ENCODE peak calls at places on chromosomes 3 and 15, in eight cellular contexts. One of them, this sample, is unnamed.

GRCh38 chr3:71160800-71161546 is 422.6 kb downstream of the FOXP1 start:
- DNase-seq in stomach: no peak
- DNase-seq in Kasumi-1: no peak
- DNase-seq in stimulated activated CD4-positive, alpha-beta T cell treated with anti-CD3 and anti-CD28 coated beads, Interleukin-4, amount 100 ng/mL, for 48 hours: no peak
- DNase-seq in upper lobe of right lung: no peak
- DNase-seq in GM23338: no peak
- DNase-seq in CD8-positive, alpha-beta T cell: no peak
- DNase-seq in CD4-positive, alpha-beta T cell: no peak
- DNase-seq in this sample: no peak

GRCh38 chr3:5258526-5258925 is 71.0 kb downstream of the EDEM1 start:
- DNase-seq in stomach: no peak
- DNase-seq in Kasumi-1: no peak
- DNase-seq in stimulated activated CD4-positive, alpha-beta T cell treated with anti-CD3 and anti-CD28 coated beads, Interleukin-4, amount 100 ng/mL, for 48 hours: no peak
- DNase-seq in upper lobe of right lung: no peak
- DNase-seq in GM23338: no peak
- DNase-seq in CD8-positive, alpha-beta T cell: no peak
- DNase-seq in CD4-positive, alpha-beta T cell: no peak
- DNase-seq in this sample: no peak

GRCh38 chr3:63343674-63344073 is 65.6 kb downstream of the SYNPR start:
- DNase-seq in stomach: peak
- DNase-seq in Kasumi-1: peak
- DNase-seq in stimulated activated CD4-positive, alpha-beta T cell treated with anti-CD3 and anti-CD28 coated beads, Interleukin-4, amount 100 ng/mL, for 48 hours: peak
- DNase-seq in upper lobe of right lung: no peak
- DNase-seq in GM23338: peak
- DNase-seq in CD8-positive, alpha-beta T cell: peak
- DNase-seq in CD4-positive, alpha-beta T cell: no peak
- DNase-seq in this sample: peak

GRCh38 chr15:28021281-28022039 is 77.7 kb downstream of the OCA2 start:
- DNase-seq in stomach: no peak
- DNase-seq in Kasumi-1: peak
- DNase-seq in stimulated activated CD4-positive, alpha-beta T cell treated with anti-CD3 and anti-CD28 coated beads, Interleukin-4, amount 100 ng/mL, for 48 hours: peak
- DNase-seq in upper lobe of right lung: peak
- DNase-seq in GM23338: peak
- DNase-seq in CD8-positive, alpha-beta T cell: no peak
- DNase-seq in CD4-positive, alpha-beta T cell: no peak
- DNase-seq in this sample: no peak

GRCh38 chr3:123779646-123780231 is 104.4 kb downstream of the MYLK start:
- DNase-seq in stomach: no peak
- DNase-seq in Kasumi-1: no peak
- DNase-seq in stimulated activated CD4-positive, alpha-beta T cell treated with anti-CD3 and anti-CD28 coated beads, Interleukin-4, amount 100 ng/mL, for 48 hours: no peak
- DNase-seq in upper lobe of right lung: no peak
- DNase-seq in GM23338: no peak
- DNase-seq in CD8-positive, alpha-beta T cell: no peak
- DNase-seq in CD4-positive, alpha-beta T cell: no peak
- DNase-seq in this sample: no peak

GRCh38 chr15:93066834-93067648 is 22.0 kb downstream of the RGMA start:
- DNase-seq in stomach: no peak
- DNase-seq in Kasumi-1: no peak
- DNase-seq in stimulated activated CD4-positive, alpha-beta T cell treated with anti-CD3 and anti-CD28 coated beads, Interleukin-4, amount 100 ng/mL, for 48 hours: no peak
- DNase-seq in upper lobe of right lung: no peak
- DNase-seq in GM23338: no peak
- DNase-seq in CD8-positive, alpha-beta T cell: no peak
- DNase-seq in CD4-positive, alpha-beta T cell: no peak
- DNase-seq in this sample: no peak

GRCh38 chr15:58793862-58794261 is 22.8 kb downstream of the MINDY2 start:
- DNase-seq in stomach: no peak
- DNase-seq in Kasumi-1: no peak
- DNase-seq in stimulated activated CD4-positive, alpha-beta T cell treated with anti-CD3 and anti-CD28 coated beads, Interleukin-4, amount 100 ng/mL, for 48 hours: no peak
- DNase-seq in upper lobe of right lung: peak
- DNase-seq in GM23338: peak
- DNase-seq in CD8-positive, alpha-beta T cell: no peak
- DNase-seq in CD4-positive, alpha-beta T cell: no peak
- DNase-seq in this sample: no peak

GRCh38 chr15:68502398-68502901 is 70.5 kb upstream of the ITGA11 start:
- DNase-seq in stomach: no peak
- DNase-seq in Kasumi-1: no peak
- DNase-seq in stimulated activated CD4-positive, alpha-beta T cell treated with anti-CD3 and anti-CD28 coated beads, Interleukin-4, amount 100 ng/mL, for 48 hours: no peak
- DNase-seq in upper lobe of right lung: no peak
- DNase-seq in GM23338: no peak
- DNase-seq in CD8-positive, alpha-beta T cell: no peak
- DNase-seq in CD4-positive, alpha-beta T cell: no peak
- DNase-seq in this sample: no peak

GRCh38 chr3:188605231-188605630 is 451.3 kb downstream of the LPP start:
- DNase-seq in stomach: no peak
- DNase-seq in Kasumi-1: no peak
- DNase-seq in stimulated activated CD4-positive, alpha-beta T cell treated with anti-CD3 and anti-CD28 coated beads, Interleukin-4, amount 100 ng/mL, for 48 hours: no peak
- DNase-seq in upper lobe of right lung: no peak
- DNase-seq in GM23338: no peak
- DNase-seq in CD8-positive, alpha-beta T cell: no peak
- DNase-seq in CD4-positive, alpha-beta T cell: no peak
- DNase-seq in this sample: no peak

GRCh38 chr3:50345586-50345985 is at the start of gene ZMYND10:
- DNase-seq in stomach: peak
- DNase-seq in Kasumi-1: no peak
- DNase-seq in stimulated activated CD4-positive, alpha-beta T cell treated with anti-CD3 and anti-CD28 coated beads, Interleukin-4, amount 100 ng/mL, for 48 hours: peak
- DNase-seq in upper lobe of right lung: peak
- DNase-seq in GM23338: peak
- DNase-seq in CD8-positive, alpha-beta T cell: peak
- DNase-seq in CD4-positive, alpha-beta T cell: peak
- DNase-seq in this sample: peak

GRCh38 chr3:17643691-17644090 is 98.7 kb downstream of the TBC1D5 start:
- DNase-seq in stomach: no peak
- DNase-seq in Kasumi-1: no peak
- DNase-seq in stimulated activated CD4-positive, alpha-beta T cell treated with anti-CD3 and anti-CD28 coated beads, Interleukin-4, amount 100 ng/mL, for 48 hours: no peak
- DNase-seq in upper lobe of right lung: no peak
- DNase-seq in GM23338: no peak
- DNase-seq in CD8-positive, alpha-beta T cell: no peak
- DNase-seq in CD4-positive, alpha-beta T cell: no peak
- DNase-seq in this sample: no peak

GRCh38 chr15:63466378-63467192 is 37.8 kb upstream of the USP3 start:
- DNase-seq in stomach: no peak
- DNase-seq in Kasumi-1: peak
- DNase-seq in stimulated activated CD4-positive, alpha-beta T cell treated with anti-CD3 and anti-CD28 coated beads, Interleukin-4, amount 100 ng/mL, for 48 hours: no peak
- DNase-seq in upper lobe of right lung: no peak
- DNase-seq in GM23338: peak
- DNase-seq in CD8-positive, alpha-beta T cell: peak
- DNase-seq in CD4-positive, alpha-beta T cell: peak
- DNase-seq in this sample: peak

GRCh38 chr3:161096771-161097367 is 8.3 kb downstream of the B3GALNT1 start:
- DNase-seq in stomach: peak
- DNase-seq in Kasumi-1: no peak
- DNase-seq in stimulated activated CD4-positive, alpha-beta T cell treated with anti-CD3 and anti-CD28 coated beads, Interleukin-4, amount 100 ng/mL, for 48 hours: no peak
- DNase-seq in upper lobe of right lung: no peak
- DNase-seq in GM23338: peak
- DNase-seq in CD8-positive, alpha-beta T cell: no peak
- DNase-seq in CD4-positive, alpha-beta T cell: no peak
- DNase-seq in this sample: no peak

GRCh38 chr3:184377374-184377773 is 633 bp downstream of the THPO start:
- DNase-seq in stomach: no peak
- DNase-seq in Kasumi-1: no peak
- DNase-seq in stimulated activated CD4-positive, alpha-beta T cell treated with anti-CD3 and anti-CD28 coated beads, Interleukin-4, amount 100 ng/mL, for 48 hours: no peak
- DNase-seq in upper lobe of right lung: no peak
- DNase-seq in GM23338: no peak
- DNase-seq in CD8-positive, alpha-beta T cell: no peak
- DNase-seq in CD4-positive, alpha-beta T cell: no peak
- DNase-seq in this sample: no peak

GRCh38 chr3:36823806-36824205 is 59.5 kb upstream of the DCLK3 start:
- DNase-seq in stomach: no peak
- DNase-seq in Kasumi-1: no peak
- DNase-seq in stimulated activated CD4-positive, alpha-beta T cell treated with anti-CD3 and anti-CD28 coated beads, Interleukin-4, amount 100 ng/mL, for 48 hours: no peak
- DNase-seq in upper lobe of right lung: no peak
- DNase-seq in GM23338: no peak
- DNase-seq in CD8-positive, alpha-beta T cell: no peak
- DNase-seq in CD4-positive, alpha-beta T cell: no peak
- DNase-seq in this sample: no peak

GRCh38 chr15:77710171-77710570 is 77.5 kb upstream of the LINGO1 start:
- DNase-seq in stomach: no peak
- DNase-seq in Kasumi-1: no peak
- DNase-seq in stimulated activated CD4-positive, alpha-beta T cell treated with anti-CD3 and anti-CD28 coated beads, Interleukin-4, amount 100 ng/mL, for 48 hours: no peak
- DNase-seq in upper lobe of right lung: no peak
- DNase-seq in GM23338: no peak
- DNase-seq in CD8-positive, alpha-beta T cell: no peak
- DNase-seq in CD4-positive, alpha-beta T cell: no peak
- DNase-seq in this sample: no peak

GRCh38 chr3:70531063-70531657 is 218.7 kb upstream of the MDFIC2 start:
- DNase-seq in stomach: no peak
- DNase-seq in Kasumi-1: peak
- DNase-seq in stimulated activated CD4-positive, alpha-beta T cell treated with anti-CD3 and anti-CD28 coated beads, Interleukin-4, amount 100 ng/mL, for 48 hours: no peak
- DNase-seq in upper lobe of right lung: no peak
- DNase-seq in GM23338: peak
- DNase-seq in CD8-positive, alpha-beta T cell: no peak
- DNase-seq in CD4-positive, alpha-beta T cell: no peak
- DNase-seq in this sample: no peak

GRCh38 chr3:33388374-33389100 is 51.7 kb downstream of the UBP1 start:
- DNase-seq in stomach: no peak
- DNase-seq in Kasumi-1: no peak
- DNase-seq in stimulated activated CD4-positive, alpha-beta T cell treated with anti-CD3 and anti-CD28 coated beads, Interleukin-4, amount 100 ng/mL, for 48 hours: no peak
- DNase-seq in upper lobe of right lung: no peak
- DNase-seq in GM23338: no peak
- DNase-seq in CD8-positive, alpha-beta T cell: no peak
- DNase-seq in CD4-positive, alpha-beta T cell: no peak
- DNase-seq in this sample: no peak

GRCh38 chr3:127439621-127440020 is 150.9 kb downstream of the TPRA1 start:
- DNase-seq in stomach: no peak
- DNase-seq in Kasumi-1: no peak
- DNase-seq in stimulated activated CD4-positive, alpha-beta T cell treated with anti-CD3 and anti-CD28 coated beads, Interleukin-4, amount 100 ng/mL, for 48 hours: no peak
- DNase-seq in upper lobe of right lung: no peak
- DNase-seq in GM23338: no peak
- DNase-seq in CD8-positive, alpha-beta T cell: no peak
- DNase-seq in CD4-positive, alpha-beta T cell: no peak
- DNase-seq in this sample: no peak

GRCh38 chr15:24075420-24076089 is 388.4 kb upstream of the NDN start:
- DNase-seq in stomach: no peak
- DNase-seq in Kasumi-1: no peak
- DNase-seq in stimulated activated CD4-positive, alpha-beta T cell treated with anti-CD3 and anti-CD28 coated beads, Interleukin-4, amount 100 ng/mL, for 48 hours: no peak
- DNase-seq in upper lobe of right lung: no peak
- DNase-seq in GM23338: no peak
- DNase-seq in CD8-positive, alpha-beta T cell: no peak
- DNase-seq in CD4-positive, alpha-beta T cell: no peak
- DNase-seq in this sample: no peak

GRCh38 chr3:13259831-13260230 is 160.3 kb downstream of the NUP210 start:
- DNase-seq in stomach: no peak
- DNase-seq in Kasumi-1: no peak
- DNase-seq in stimulated activated CD4-positive, alpha-beta T cell treated with anti-CD3 and anti-CD28 coated beads, Interleukin-4, amount 100 ng/mL, for 48 hours: no peak
- DNase-seq in upper lobe of right lung: no peak
- DNase-seq in GM23338: no peak
- DNase-seq in CD8-positive, alpha-beta T cell: no peak
- DNase-seq in CD4-positive, alpha-beta T cell: no peak
- DNase-seq in this sample: no peak

GRCh38 chr15:100602822-100603393 is 519 bp downstream of the ASB7 start:
- DNase-seq in stomach: no peak
- DNase-seq in Kasumi-1: peak
- DNase-seq in stimulated activated CD4-positive, alpha-beta T cell treated with anti-CD3 and anti-CD28 coated beads, Interleukin-4, amount 100 ng/mL, for 48 hours: no peak
- DNase-seq in upper lobe of right lung: no peak
- DNase-seq in GM23338: peak
- DNase-seq in CD8-positive, alpha-beta T cell: peak
- DNase-seq in CD4-positive, alpha-beta T cell: no peak
- DNase-seq in this sample: no peak

GRCh38 chr3:79085166-79085565 is 682.6 kb downstream of the ROBO1 start:
- DNase-seq in stomach: no peak
- DNase-seq in Kasumi-1: no peak
- DNase-seq in stimulated activated CD4-positive, alpha-beta T cell treated with anti-CD3 and anti-CD28 coated beads, Interleukin-4, amount 100 ng/mL, for 48 hours: no peak
- DNase-seq in upper lobe of right lung: no peak
- DNase-seq in GM23338: no peak
- DNase-seq in CD8-positive, alpha-beta T cell: no peak
- DNase-seq in CD4-positive, alpha-beta T cell: no peak
- DNase-seq in this sample: no peak

GRCh38 chr3:122578110-122578740 is 775 bp downstream of the PARP15 start:
- DNase-seq in stomach: no peak
- DNase-seq in Kasumi-1: peak
- DNase-seq in stimulated activated CD4-positive, alpha-beta T cell treated with anti-CD3 and anti-CD28 coated beads, Interleukin-4, amount 100 ng/mL, for 48 hours: no peak
- DNase-seq in upper lobe of right lung: no peak
- DNase-seq in GM23338: no peak
- DNase-seq in CD8-positive, alpha-beta T cell: no peak
- DNase-seq in CD4-positive, alpha-beta T cell: no peak
- DNase-seq in this sample: no peak

GRCh38 chr15:68790910-68791309 is 29.8 kb downstream of the ANP32A start:
- DNase-seq in stomach: no peak
- DNase-seq in Kasumi-1: no peak
- DNase-seq in stimulated activated CD4-positive, alpha-beta T cell treated with anti-CD3 and anti-CD28 coated beads, Interleukin-4, amount 100 ng/mL, for 48 hours: no peak
- DNase-seq in upper lobe of right lung: no peak
- DNase-seq in GM23338: no peak
- DNase-seq in CD8-positive, alpha-beta T cell: no peak
- DNase-seq in CD4-positive, alpha-beta T cell: no peak
- DNase-seq in this sample: no peak

GRCh38 chr3:194689493-194689901 is 3.8 kb downstream of the FAM43A start:
- DNase-seq in stomach: peak
- DNase-seq in Kasumi-1: peak
- DNase-seq in stimulated activated CD4-positive, alpha-beta T cell treated with anti-CD3 and anti-CD28 coated beads, Interleukin-4, amount 100 ng/mL, for 48 hours: no peak
- DNase-seq in upper lobe of right lung: no peak
- DNase-seq in GM23338: no peak
- DNase-seq in CD8-positive, alpha-beta T cell: peak
- DNase-seq in CD4-positive, alpha-beta T cell: no peak
- DNase-seq in this sample: no peak

GRCh38 chr3:71064976-71065763 is 518.4 kb downstream of the FOXP1 start:
- DNase-seq in stomach: peak
- DNase-seq in Kasumi-1: peak
- DNase-seq in stimulated activated CD4-positive, alpha-beta T cell treated with anti-CD3 and anti-CD28 coated beads, Interleukin-4, amount 100 ng/mL, for 48 hours: no peak
- DNase-seq in upper lobe of right lung: peak
- DNase-seq in GM23338: peak
- DNase-seq in CD8-positive, alpha-beta T cell: peak
- DNase-seq in CD4-positive, alpha-beta T cell: peak
- DNase-seq in this sample: peak